ENCODE peak calls at places on chromosomes 7 and 10, in four cellular contexts. One of them, this sample, is unnamed. For H3K36me3, the result is how much of the 10 kb centered on the place peaks cover.

GRCh38 chr7:135385209-135385608 is 124.7 kb downstream of the CNOT4 start:
- DNase-seq in lower lobe of right lung: no peak
- DNase-seq in pancreas: peak
- DNase-seq in tibial artery: no peak
- DNase-seq in this sample: peak

GRCh38 chr7:27784399-27785053 is 44.6 kb downstream of the TAX1BP1 start:
- DNase-seq in tibial artery: no peak
- DNase-seq in pancreas: no peak
- DNase-seq in lower lobe of right lung: no peak
- DNase-seq in this sample: no peak

GRCh38 chr7:31003721-31004120 is 40.0 kb downstream of the GHRHR start:
- DNase-seq in lower lobe of right lung: no peak
- DNase-seq in pancreas: no peak
- DNase-seq in tibial artery: no peak
- DNase-seq in this sample: no peak

GRCh38 chr7:31744294-31744874 is 57.4 kb downstream of the PPP1R17 start:
- DNase-seq in pancreas: peak
- DNase-seq in tibial artery: peak
- DNase-seq in lower lobe of right lung: peak
- DNase-seq in this sample: peak

GRCh38 chr7:66169616-66170015 is 35.5 kb upstream of the TPST1 start:
- DNase-seq in lower lobe of right lung: no peak
- DNase-seq in tibial artery: no peak
- DNase-seq in pancreas: no peak
- DNase-seq in this sample: no peak

GRCh38 chr10:83542774-83543291 is 596.5 kb upstream of the GHITM start:
- DNase-seq in lower lobe of right lung: no peak
- DNase-seq in pancreas: no peak
- DNase-seq in tibial artery: no peak
- DNase-seq in this sample: no peak

GRCh38 chr7:21568762-21569161 is 25.9 kb downstream of the DNAH11 start:
- DNase-seq in pancreas: no peak
- DNase-seq in tibial artery: no peak
- DNase-seq in lower lobe of right lung: no peak
- DNase-seq in this sample: no peak

GRCh38 chr10:8992009-8992408 is 937.5 kb downstream of the GATA3 start:
- DNase-seq in tibial artery: no peak
- DNase-seq in pancreas: no peak
- DNase-seq in lower lobe of right lung: no peak
- DNase-seq in this sample: no peak

GRCh38 chr7:65840446-65840845 is 32.4 kb upstream of the VKORC1L1 start:
- DNase-seq in pancreas: no peak
- DNase-seq in lower lobe of right lung: no peak
- DNase-seq in tibial artery: no peak
- DNase-seq in this sample: no peak

GRCh38 chr10:52818019-52818418 is 45.4 kb upstream of the MBL2 start:
- DNase-seq in tibial artery: no peak
- DNase-seq in pancreas: no peak
- DNase-seq in lower lobe of right lung: no peak
- DNase-seq in this sample: no peak

GRCh38 chr7:25206765-25207164 is 21.5 kb downstream of the NPVF start:
- DNase-seq in lower lobe of right lung: no peak
- DNase-seq in tibial artery: no peak
- DNase-seq in pancreas: no peak
- DNase-seq in this sample: no peak

GRCh38 chr7:82183633-82184032 is 259.9 kb downstream of the CACNA2D1 start:
- DNase-seq in lower lobe of right lung: no peak
- DNase-seq in pancreas: no peak
- DNase-seq in tibial artery: no peak
- DNase-seq in this sample: no peak

GRCh38 chr10:21171197-21171935 is 274.3 kb upstream of the NEBL start:
- DNase-seq in pancreas: no peak
- DNase-seq in tibial artery: no peak
- DNase-seq in lower lobe of right lung: no peak
- DNase-seq in this sample: no peak

GRCh38 chr7:88311675-88312036 is 5.0 kb upstream of the STEAP4 start:
- DNase-seq in tibial artery: no peak
- DNase-seq in lower lobe of right lung: no peak
- DNase-seq in pancreas: no peak
- DNase-seq in this sample: no peak

GRCh38 chr7:2717293-2717904 is 29.4 kb downstream of the AMZ1 start:
- DNase-seq in pancreas: no peak
- DNase-seq in tibial artery: no peak
- DNase-seq in lower lobe of right lung: peak
- DNase-seq in this sample: peak

GRCh38 chr10:47241946-47242900 is 57.8 kb upstream of the GDF10 start:
- DNase-seq in pancreas: no peak
- DNase-seq in lower lobe of right lung: no peak
- DNase-seq in tibial artery: no peak
- DNase-seq in this sample: no peak

GRCh38 chr10:131982185-131982756 is 548 bp upstream of the BNIP3 start:
- DNase-seq in pancreas: no peak
- DNase-seq in lower lobe of right lung: no peak
- DNase-seq in tibial artery: no peak
- DNase-seq in this sample: no peak

GRCh38 chr7:35037526-35038339 is 448 bp upstream of the DPY19L1 start:
- DNase-seq in pancreas: peak
- DNase-seq in tibial artery: peak
- DNase-seq in lower lobe of right lung: peak
- DNase-seq in this sample: peak

GRCh38 chr7:155576900-155577508 is 30.6 kb upstream of the CNPY1 start:
- DNase-seq in tibial artery: no peak
- DNase-seq in lower lobe of right lung: no peak
- DNase-seq in pancreas: no peak
- DNase-seq in this sample: peak

GRCh38 chr10:10830316-10831061 is 187.2 kb upstream of the CELF2 start:
- DNase-seq in tibial artery: no peak
- DNase-seq in lower lobe of right lung: no peak
- DNase-seq in pancreas: no peak
- DNase-seq in this sample: no peak

GRCh38 chr7:27184342-27185012 is 555 bp downstream of the HOXA11 start:
- DNase-seq in tibial artery: peak
- DNase-seq in pancreas: peak
- DNase-seq in lower lobe of right lung: no peak
- DNase-seq in this sample: no peak

GRCh38 chr10:77939561-77940001 is 13.0 kb upstream of the DLG5 start:
- DNase-seq in lower lobe of right lung: no peak
- DNase-seq in pancreas: no peak
- DNase-seq in tibial artery: peak
- DNase-seq in this sample: peak

GRCh38 chr7:92717982-92718716 is 118.2 kb downstream of the CDK6 start:
- DNase-seq in tibial artery: peak
- DNase-seq in pancreas: peak
- DNase-seq in lower lobe of right lung: peak
- DNase-seq in this sample: no peak

DNA sequence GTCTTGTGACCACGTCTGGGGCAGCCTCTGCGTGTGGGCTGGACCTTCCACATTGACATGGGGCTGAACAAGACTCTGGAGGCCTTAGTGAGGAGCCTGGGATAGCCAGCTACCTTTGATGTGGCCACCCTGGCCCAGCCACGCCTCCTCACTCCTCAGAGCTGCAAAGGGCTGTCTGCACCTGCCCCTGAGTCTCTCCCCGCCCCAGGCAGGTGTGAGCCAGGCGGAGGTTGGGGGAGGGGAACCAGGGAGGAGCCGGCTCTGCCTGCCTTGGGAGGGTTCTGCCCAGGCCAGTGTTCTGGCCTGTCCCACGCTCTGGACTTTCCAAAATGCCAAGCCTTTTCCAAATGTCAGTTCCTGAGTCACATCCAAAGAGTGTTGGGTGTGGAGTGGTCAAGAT is 72.2 kb downstream of the GTF2IRD1 start:
- DNase-seq in lower lobe of right lung: no peak
- DNase-seq in tibial artery: no peak
- DNase-seq in pancreas: peak
- DNase-seq in this sample: no peak
- H3K36me3 ChIP-seq in lower lobe of right lung: under half
- H3K36me3 ChIP-seq in tibial artery: half or more
- H3K36me3 ChIP-seq in pancreas: under half
- H3K36me3 ChIP-seq in this sample: half or more

GRCh38 chr10:98422182-98422581 is 7.2 kb upstream of the PYROXD2 start:
- DNase-seq in tibial artery: no peak
- DNase-seq in lower lobe of right lung: no peak
- DNase-seq in pancreas: no peak
- DNase-seq in this sample: no peak
- H3K36me3 ChIP-seq in tibial artery: half or more
- H3K36me3 ChIP-seq in lower lobe of right lung: half or more
- H3K36me3 ChIP-seq in pancreas: under half
- H3K36me3 ChIP-seq in this sample: half or more

GRCh38 chr10:127979566-127979965 is 72.7 kb downstream of the PTPRE start:
- DNase-seq in tibial artery: no peak
- DNase-seq in pancreas: no peak
- DNase-seq in lower lobe of right lung: no peak
- DNase-seq in this sample: no peak

GRCh38 chr10:127979017-127979416 is 72.1 kb downstream of the PTPRE start:
- DNase-seq in lower lobe of right lung: no peak
- DNase-seq in pancreas: no peak
- DNase-seq in tibial artery: no peak
- DNase-seq in this sample: no peak

GRCh38 chr10:127982601-127983000 is 75.7 kb downstream of the PTPRE start:
- DNase-seq in lower lobe of right lung: no peak
- DNase-seq in pancreas: no peak
- DNase-seq in tibial artery: no peak
- DNase-seq in this sample: no peak

GRCh38 chr10:127978481-127978880 is 71.6 kb downstream of the PTPRE start:
- DNase-seq in pancreas: no peak
- DNase-seq in tibial artery: no peak
- DNase-seq in lower lobe of right lung: no peak
- DNase-seq in this sample: no peak

GRCh38 chr10:127980898-127981297 is 74.0 kb downstream of the PTPRE start:
- DNase-seq in tibial artery: no peak
- DNase-seq in lower lobe of right lung: no peak
- DNase-seq in pancreas: no peak
- DNase-seq in this sample: no peak
- H3K36me3 ChIP-seq in tibial artery: under half
- H3K36me3 ChIP-seq in lower lobe of right lung: under half
- H3K36me3 ChIP-seq in pancreas: under half
- H3K36me3 ChIP-seq in this sample: under half

GRCh38 chr10:103879409-103879808 is 24.0 kb upstream of the SH3PXD2A start:
- DNase-seq in pancreas: no peak
- DNase-seq in lower lobe of right lung: no peak
- DNase-seq in tibial artery: no peak
- DNase-seq in this sample: no peak
- H3K36me3 ChIP-seq in pancreas: under half
- H3K36me3 ChIP-seq in lower lobe of right lung: half or more
- H3K36me3 ChIP-seq in tibial artery: half or more
- H3K36me3 ChIP-seq in this sample: half or more

GRCh38 chr10:70222340-70222794 is 10.9 kb downstream of the PPA1 start:
- DNase-seq in lower lobe of right lung: no peak
- DNase-seq in pancreas: no peak
- DNase-seq in tibial artery: no peak
- DNase-seq in this sample: no peak

GRCh38 chr10:70223728-70224127 is 9.5 kb downstream of the PPA1 start:
- DNase-seq in pancreas: no peak
- DNase-seq in lower lobe of right lung: no peak
- DNase-seq in tibial artery: no peak
- DNase-seq in this sample: no peak

DNA sequence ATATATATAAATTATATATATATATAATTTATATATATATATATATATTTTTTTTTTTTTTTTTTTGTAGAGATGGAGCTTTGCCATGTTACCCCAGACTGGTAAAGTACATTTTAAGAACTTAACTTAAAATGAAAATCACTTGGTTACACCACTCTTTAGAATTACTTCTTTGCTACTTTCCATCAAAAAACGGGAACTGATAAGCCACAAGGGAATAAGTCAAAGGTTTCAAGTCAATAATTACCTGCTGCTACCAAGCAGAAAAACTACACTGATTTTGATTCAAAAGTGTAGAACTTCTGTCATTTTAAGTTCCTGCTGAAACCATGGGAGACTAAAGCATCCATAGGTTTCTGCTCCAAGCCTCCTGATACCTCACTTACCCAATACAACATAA is 12.2 kb downstream of the PPA1 start:
- DNase-seq in lower lobe of right lung: no peak
- DNase-seq in tibial artery: no peak
- DNase-seq in pancreas: no peak
- DNase-seq in this sample: no peak
- H3K36me3 ChIP-seq in lower lobe of right lung: under half
- H3K36me3 ChIP-seq in tibial artery: under half
- H3K36me3 ChIP-seq in pancreas: under half
- H3K36me3 ChIP-seq in this sample: under half

GRCh38 chr10:98465866-98466265 is 19.1 kb upstream of the HPS1 start:
- DNase-seq in pancreas: no peak
- DNase-seq in tibial artery: no peak
- DNase-seq in lower lobe of right lung: no peak
- DNase-seq in this sample: no peak
- H3K36me3 ChIP-seq in pancreas: under half
- H3K36me3 ChIP-seq in tibial artery: under half
- H3K36me3 ChIP-seq in lower lobe of right lung: under half
- H3K36me3 ChIP-seq in this sample: under half

This sample was measured in left ventricle myocardium inferior.